ENCODE peak calls at places on chromosomes 11 and 22, in ten cellular contexts. F is HepG2, V is body of pancreas, N is A549, T is uterus, A is HCT116, Y is endothelial cell of umbilical vein, W is heart left ventricle, O is H1, E is esophagus squamous epithelium. M is an unnamed sample.

GRCh38 chr22:43443072-43443471 is 31.3 kb downstream of the MPPED1 start:
- DNase-seq in V (no peak), W (no peak), E (no peak), A (no peak), N (no peak), Y (no peak), O (no peak), T (no peak), F (no peak), M (no peak)

GRCh38 chr11:126048198-126048597 is 14.5 kb downstream of the CDON start:
- DNase-seq in A (no peak), N (no peak), Y (peak), W (no peak), E (no peak), O (no peak), T (no peak), V (no peak), F (no peak), M (no peak)

GRCh38 chr22:32144875-32145274 is 14.2 kb downstream of the C22orf42 start:
- DNase-seq in F (no peak), A (no peak), O (no peak), W (no peak), E (no peak), T (no peak), N (no peak), V (no peak), Y (no peak), M (no peak)

GRCh38 chr11:20621679-20622078 is 22.3 kb downstream of the SLC6A5 start:
- DNase-seq in E (no peak), Y (no peak), N (no peak), W (no peak), O (peak), A (no peak), V (no peak), T (no peak), F (no peak), M (no peak)

GRCh38 chr11:28738549-28738948 is 630.4 kb downstream of the METTL15 start:
- DNase-seq in N (no peak), W (no peak), E (no peak), V (no peak), Y (peak), T (no peak), O (no peak), F (no peak), A (no peak), M (no peak)

GRCh38 chr11:60195923-60196368 is 13.1 kb upstream of the MS4A6A start:
- DNase-seq in W (no peak), V (no peak), F (no peak), T (no peak), A (no peak), E (no peak), N (no peak), Y (peak), O (no peak), M (no peak)

GRCh38 chr11:16883179-16883578 is 131.0 kb downstream of the PLEKHA7 start:
- DNase-seq in N (no peak), E (no peak), W (no peak), F (no peak), V (peak), O (no peak), Y (peak), A (peak), T (no peak), M (peak)

GRCh38 chr11:45892856-45893255 is 7.4 kb downstream of the MAPK8IP1 start:
- DNase-seq in Y (no peak), O (no peak), A (no peak), W (no peak), F (no peak), N (no peak), T (no peak), V (no peak), E (no peak), M (no peak)

GRCh38 chr11:16809901-16810668 is 71.6 kb downstream of the C11orf58 start:
- DNase-seq in O (no peak), E (no peak), Y (peak), V (peak), A (no peak), N (no peak), T (no peak), F (no peak), W (peak), M (peak)

GRCh38 chr11:18394928-18395734 is 768 bp downstream of the LDHA start:
- DNase-seq in Y (peak), V (peak), W (no peak), T (peak), E (no peak), N (peak), A (no peak), O (peak), F (no peak), M (no peak)

GRCh38 chr11:86456075-86456939 is 81.6 kb downstream of the CCDC81 start:
- DNase-seq in A (peak), F (peak), O (peak), W (peak), T (peak), V (peak), E (no peak), N (peak), Y (peak), M (peak)

GRCh38 chr11:76030286-76030685 is 176.0 kb downstream of the WNT11 start:
- DNase-seq in F (peak), N (peak), O (no peak), T (no peak), W (no peak), V (no peak), A (no peak), Y (peak), E (no peak), M (no peak)

GRCh38 chr11:12329797-12330196 is 47.6 kb upstream of the PARVA start:
- DNase-seq in T (no peak), A (no peak), V (no peak), F (no peak), Y (no peak), N (no peak), O (no peak), W (no peak), E (no peak), M (no peak)

GRCh38 chr11:103055174-103055890 is 36.6 kb downstream of the DCUN1D5 start:
- DNase-seq in N (no peak), W (no peak), O (no peak), T (no peak), V (peak), A (peak), F (peak), E (no peak), Y (peak), M (no peak)

GRCh38 chr11:11620966-11621880 is 582 bp downstream of the GALNT18 start:
- DNase-seq in N (peak), V (peak), W (peak), A (no peak), O (no peak), T (peak), Y (peak), F (no peak), E (no peak), M (peak)

GRCh38 chr11:65357856-65358356 is 3.4 kb downstream of the TIGD3 start:
- DNase-seq in N (no peak), F (peak), T (no peak), W (peak), Y (no peak), V (no peak), O (no peak), E (no peak), A (no peak), M (no peak)

GRCh38 chr22:37647928-37648327 is 8.5 kb downstream of the SH3BP1 start:
- DNase-seq in T (no peak), E (no peak), O (no peak), Y (no peak), W (no peak), V (peak), A (peak), N (no peak), F (no peak), M (no peak)

GRCh38 chr22:20992056-20992442 is 9.9 kb downstream of the THAP7 start:
- DNase-seq in A (no peak), F (no peak), T (no peak), O (no peak), E (no peak), W (no peak), N (no peak), V (no peak), Y (no peak), M (no peak)

GRCh38 chr11:117064275-117064674 is 34.0 kb downstream of the SIK3 start:
- DNase-seq in N (no peak), Y (no peak), T (no peak), A (no peak), F (no peak), W (no peak), E (no peak), O (no peak), V (no peak), M (no peak)

GRCh38 chr22:46721716-46722115 is 16.3 kb downstream of the CERK start:
- DNase-seq in F (no peak), E (no peak), W (no peak), N (no peak), Y (no peak), T (no peak), O (no peak), V (no peak), A (no peak), M (no peak)

GRCh38 chr11:111942826-111943225 is 5.7 kb downstream of the DIXDC1 start:
- DNase-seq in A (no peak), E (no peak), O (no peak), F (no peak), N (no peak), W (no peak), V (no peak), T (no peak), Y (no peak), M (no peak)

GRCh38 chr11:19919050-19919561 is 206.5 kb downstream of the NAV2 start:
- DNase-seq in V (peak), E (no peak), N (peak), A (no peak), T (peak), Y (peak), F (no peak), W (peak), O (no peak), M (peak)

GRCh38 chr11:10728154-10728553 is 22.9 kb upstream of the CTR9 start:
- DNase-seq in V (no peak), W (no peak), F (no peak), Y (no peak), A (no peak), O (no peak), T (no peak), N (no peak), E (no peak), M (no peak)

GRCh38 chr22:39710380-39711117 is 140.0 kb downstream of the CACNA1I start:
- DNase-seq in V (peak), A (no peak), Y (no peak), N (no peak), F (no peak), T (no peak), O (no peak), W (peak), E (no peak), M (peak)

GRCh38 chr22:37731804-37732471 is 35.1 kb downstream of the TRIOBP start:
- DNase-seq in T (no peak), W (no peak), E (no peak), A (no peak), V (peak), F (peak), Y (no peak), N (peak), O (no peak), M (no peak)

GRCh38 chr11:126113515-126113957 is 50.9 kb upstream of the CDON start:
- DNase-seq in T (peak), A (peak), N (peak), V (peak), E (no peak), F (peak), O (no peak), W (peak), Y (peak), M (peak)

GRCh38 chr22:40628354-40629042 is 8.0 kb downstream of the MRTFA start:
- DNase-seq in W (no peak), V (no peak), Y (no peak), N (no peak), O (no peak), F (no peak), T (no peak), E (no peak), A (no peak), M (no peak)

GRCh38 chr11:61273151-61274078 is 21.7 kb downstream of the VWCE start:
- DNase-seq in V (no peak), F (no peak), E (no peak), T (no peak), O (no peak), W (no peak), Y (no peak), A (no peak), N (no peak), M (peak)

GRCh38 chr11:45385423-45385822 is 99.3 kb upstream of the SYT13 start:
- DNase-seq in V (no peak), A (no peak), T (no peak), E (no peak), F (no peak), W (no peak), O (no peak), N (no peak), Y (no peak), M (no peak)

GRCh38 chr22:43829904-43830851 is 18.1 kb upstream of the EFCAB6 start:
- DNase-seq in V (no peak), N (no peak), Y (no peak), W (peak), O (no peak), T (peak), F (no peak), E (no peak), A (no peak), M (peak)

GRCh38 chr11:94493146-94493442 is 550 bp downstream of the MRE11 start:
- DNase-seq in A (no peak), N (no peak), O (no peak), F (no peak), T (no peak), Y (no peak), V (no peak), W (no peak), E (no peak), M (no peak)

GRCh38 chr11:94494200-94494545 is 389 bp downstream of the ANKRD49 start:
- DNase-seq in V (no peak), E (no peak), T (no peak), N (no peak), O (no peak), F (no peak), W (no peak), Y (no peak), A (no peak), M (no peak)

DNA sequence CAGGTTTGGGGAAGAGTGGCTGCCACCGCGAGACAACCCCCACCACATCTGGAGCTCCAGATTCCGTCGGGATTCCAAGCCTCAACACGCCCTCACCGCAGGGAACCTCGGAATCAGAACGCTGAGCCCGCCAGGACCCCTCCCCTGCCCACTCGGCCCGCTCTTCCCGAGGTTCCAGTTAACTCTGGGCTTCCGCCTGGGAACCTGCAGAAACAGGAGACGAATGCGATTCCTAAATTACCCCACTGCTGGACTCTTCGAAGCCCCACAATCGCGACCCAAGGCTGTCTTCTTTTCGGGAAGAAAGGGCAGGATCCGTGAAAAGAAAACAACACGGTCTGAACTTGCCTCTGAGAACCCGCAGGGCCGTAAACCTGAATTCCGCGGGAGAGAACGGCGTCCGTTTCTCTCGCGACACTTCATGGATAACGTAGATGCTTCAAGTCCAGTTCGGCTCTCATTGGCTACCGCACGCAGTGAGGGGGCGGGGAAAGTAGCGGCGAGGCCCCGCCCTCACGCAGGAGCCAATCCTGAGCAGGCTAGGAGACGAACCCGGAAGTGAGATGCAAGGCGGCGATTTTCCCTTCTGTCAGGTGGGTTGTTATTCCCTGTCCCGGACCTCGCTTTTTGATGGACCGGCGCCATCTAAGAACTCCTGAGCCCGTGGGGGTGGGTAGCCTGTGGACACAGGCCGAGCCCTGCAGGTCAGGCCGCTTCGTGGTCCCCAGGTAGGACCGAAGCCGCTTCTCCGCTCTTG is at the start of the genes ANKRD49 and MRE11:
- DNase-seq in E (peak), O (peak), W (peak), Y (peak), A (peak), N (peak), T (peak), F (peak), V (peak), M (peak)
- TF ChIP-seq POLR2A in E (no peak), O (peak), W (no peak), Y (peak), A (peak), N (peak), T (no peak), F (peak), V (peak), M (no peak)

DNA sequence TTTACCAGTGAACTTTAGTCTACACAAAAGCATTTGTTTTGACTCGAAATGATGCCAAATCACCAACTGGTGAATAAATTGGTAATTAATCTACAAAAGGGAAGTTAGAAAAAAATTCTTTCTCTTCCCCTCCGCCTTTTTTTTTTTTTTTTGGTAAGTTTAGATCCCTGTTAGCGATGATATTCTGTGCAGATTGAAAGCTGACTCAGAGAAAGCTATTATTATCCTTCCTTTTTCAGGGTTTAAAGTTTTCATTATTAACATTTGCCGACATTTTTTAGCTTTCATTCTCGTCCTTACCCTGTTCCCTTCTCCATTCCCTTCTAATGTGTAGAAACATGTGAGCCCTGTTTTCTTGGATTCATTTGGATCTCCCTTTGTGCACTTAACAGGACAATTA is 16.8 kb upstream of the NUP160 start:
- DNase-seq in W (no peak), N (no peak), A (no peak), T (no peak), V (no peak), F (no peak), O (no peak), Y (peak), E (no peak), M (no peak)
- H3K4me3 ChIP-seq in W (peak), N (no peak), A (no peak), T (no peak), V (no peak), F (no peak), O (no peak), Y (no peak), E (no peak), M (no peak)

DNA sequence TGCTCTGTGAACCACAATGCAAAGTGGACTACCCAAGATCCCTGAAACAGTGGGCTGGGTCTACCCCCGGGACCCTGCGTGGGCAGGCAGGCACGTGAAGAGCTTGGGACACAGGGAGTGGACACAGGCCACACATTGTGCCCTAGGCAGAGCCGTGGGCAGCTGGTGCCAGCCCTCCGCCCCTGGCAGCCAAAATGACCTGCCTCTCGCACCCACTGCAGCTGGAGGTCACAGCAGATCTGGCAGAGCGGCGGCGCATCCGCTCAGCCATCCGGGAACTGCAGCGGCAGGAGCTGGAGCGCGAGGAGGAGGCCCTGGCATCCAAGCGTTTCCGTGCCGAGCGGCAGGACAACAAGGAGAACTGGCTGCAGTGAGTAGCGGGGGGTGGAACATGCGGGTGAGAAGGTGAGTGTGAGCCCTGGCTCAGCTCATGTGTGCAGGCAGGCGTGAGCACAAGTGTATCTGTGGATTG is 6.7 kb downstream of the SMTN start:
- DNase-seq in O (no peak), E (no peak), V (no peak), W (no peak), A (no peak), F (no peak), N (no peak), Y (no peak), T (no peak), M (no peak)
- H3K27ac ChIP-seq in O (no peak), E (peak), V (no peak), W (peak), A (no peak), F (no peak), N (no peak), Y (no peak), T (peak), M (no peak)

GRCh38 chr22:50582562-50583293 is at the start of gene CHKB:
- DNase-seq in V (peak), E (peak), W (peak), N (peak), A (peak), F (peak), T (peak), Y (peak), O (peak), M (peak)
- TF ChIP-seq POLR2A in V (peak), E (no peak), W (peak), N (peak), A (peak), F (peak), T (peak), Y (peak), O (peak), M (peak)

GRCh38 chr11:1309498-1310314 is at the start of gene TOLLIP:
- DNase-seq in A (peak), E (peak), O (peak), T (peak), N (peak), V (peak), W (peak), Y (peak), F (peak), M (peak)

GRCh38 chr11:1306186-1307162 is 3.0 kb downstream of the TOLLIP start:
- DNase-seq in A (no peak), N (no peak), T (no peak), V (no peak), O (peak), E (no peak), Y (no peak), W (no peak), F (no peak), M (no peak)

GRCh38 chr11:1307163-1307870 is 2.1 kb downstream of the TOLLIP start:
- DNase-seq in A (no peak), T (no peak), N (no peak), W (no peak), Y (no peak), O (peak), V (peak), F (no peak), E (no peak), M (no peak)

GRCh38 chr11:1308745-1309497 is 511 bp downstream of the TOLLIP start:
- DNase-seq in Y (no peak), V (no peak), F (no peak), O (no peak), E (no peak), A (no peak), N (peak), T (no peak), W (no peak), M (no peak)

GRCh38 chr11:1307998-1308744 is 1.3 kb downstream of the TOLLIP start:
- DNase-seq in E (no peak), V (peak), O (peak), Y (no peak), W (no peak), A (no peak), T (peak), N (no peak), F (no peak), M (no peak)
- H3K4me3 ChIP-seq in E (peak), V (peak), O (peak), Y (peak), W (peak), A (peak), T (peak), N (peak), F (peak), M (no peak)

DNA sequence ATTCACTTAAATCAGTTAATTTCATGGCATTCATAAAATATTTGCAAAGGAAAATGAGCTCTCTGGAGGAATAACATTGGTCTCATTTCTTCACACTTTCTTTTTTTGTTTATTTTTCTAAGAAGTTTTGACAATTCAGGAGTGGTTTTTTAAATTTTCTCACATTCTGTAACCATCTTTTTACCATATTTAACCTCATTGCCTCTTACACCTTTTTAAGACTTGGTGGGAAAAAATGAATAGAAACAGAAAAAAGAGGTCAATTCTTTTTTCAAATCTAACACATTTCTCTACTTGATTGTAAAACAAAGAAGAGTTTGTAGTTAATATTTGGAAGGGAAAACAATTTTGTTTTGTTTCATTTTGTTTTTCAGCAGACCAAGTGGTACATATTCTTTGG is 1034.7 kb upstream of the RAG2 start:
- DNase-seq in V (no peak), O (no peak), T (no peak), Y (no peak), A (no peak), E (no peak), N (no peak), F (no peak), W (no peak), M (no peak)
- H3K27ac ChIP-seq in V (no peak), O (no peak), T (no peak), Y (no peak), A (no peak), E (no peak), N (no peak), F (no peak), W (no peak), M (no peak)

M was measured in thyroid gland.